ENCODE peak calls at places on chromosomes 16 and 17, in four cellular contexts. Z, K, P and H are unnamed samples.
A peak's percentile ranks its signal among the peaks of the same experiment; 100 is the strongest.

GRCh38 chr17:60256174-60256573 is 106.4 kb downstream of the CA4 start:
- DNase-seq in Z (no peak), P (no peak), K (no peak), H (no peak)

GRCh38 chr17:41500131-41500911 is 5.1 kb downstream of the KRT13 start:
- DNase-seq in Z (no peak), K (peak; percentile 61), P (no peak), H (no peak)

GRCh38 chr16:68898026-68898425 is 54.7 kb downstream of the TANGO6 start:
- DNase-seq in K (no peak), Z (no peak), P (no peak), H (no peak)

GRCh38 chr17:8835106-8835505 is 32.4 kb downstream of the PIK3R6 start:
- DNase-seq in K (no peak), Z (no peak), P (no peak), H (no peak)

GRCh38 chr16:16096161-16096857 is 127.0 kb downstream of the ABCC6 start:
- DNase-seq in K (peak; percentile 40), Z (no peak), P (peak; percentile 41), H (no peak)

GRCh38 chr16:58329147-58329546 is 34.3 kb upstream of the PRSS54 start:
- DNase-seq in Z (no peak), K (no peak), P (no peak), H (peak; percentile 56)

GRCh38 chr16:3713587-3714242 is 3.6 kb downstream of the TRAP1 start:
- DNase-seq in P (no peak), Z (no peak), K (no peak), H (no peak)

GRCh38 chr17:73536700-73537680 is 107.3 kb downstream of the SDK2 start:
- DNase-seq in K (no peak), Z (no peak), P (no peak), H (peak; percentile 28)

GRCh38 chr16:68216240-68216639 is 19.7 kb downstream of the ESRP2 start:
- DNase-seq in Z (no peak), K (no peak), P (no peak), H (no peak)

GRCh38 chr16:61862756-61863155 is 173.5 kb downstream of the CDH8 start:
- DNase-seq in P (no peak), K (no peak), Z (no peak), H (no peak)

GRCh38 chr16:48384982-48385271 is 286 bp downstream of the SIAH1 start:
- DNase-seq in K (no peak), P (no peak), Z (no peak), H (no peak)

GRCh38 chr16:48383877-48384304 is 1.3 kb downstream of the SIAH1 start:
- DNase-seq in K (no peak), Z (peak; percentile 27), P (no peak), H (no peak)

GRCh38 chr16:48384305-48384981 is 770 bp downstream of the SIAH1 start:
- DNase-seq in K (peak; percentile 71), P (no peak), Z (peak; percentile 76), H (no peak)

GRCh38 chr16:48385272-48385953 is at the start of gene SIAH1:
- DNase-seq in K (peak; percentile 76), Z (peak; percentile 88), P (no peak), H (no peak)

GRCh38 chr16:48386559-48387312 is 1.5 kb upstream of the SIAH1 start:
- DNase-seq in K (no peak), P (no peak), Z (no peak), H (no peak)
- TF ChIP-seq CTCF in K (no peak), P (no peak), Z (no peak), H (no peak)

DNA sequence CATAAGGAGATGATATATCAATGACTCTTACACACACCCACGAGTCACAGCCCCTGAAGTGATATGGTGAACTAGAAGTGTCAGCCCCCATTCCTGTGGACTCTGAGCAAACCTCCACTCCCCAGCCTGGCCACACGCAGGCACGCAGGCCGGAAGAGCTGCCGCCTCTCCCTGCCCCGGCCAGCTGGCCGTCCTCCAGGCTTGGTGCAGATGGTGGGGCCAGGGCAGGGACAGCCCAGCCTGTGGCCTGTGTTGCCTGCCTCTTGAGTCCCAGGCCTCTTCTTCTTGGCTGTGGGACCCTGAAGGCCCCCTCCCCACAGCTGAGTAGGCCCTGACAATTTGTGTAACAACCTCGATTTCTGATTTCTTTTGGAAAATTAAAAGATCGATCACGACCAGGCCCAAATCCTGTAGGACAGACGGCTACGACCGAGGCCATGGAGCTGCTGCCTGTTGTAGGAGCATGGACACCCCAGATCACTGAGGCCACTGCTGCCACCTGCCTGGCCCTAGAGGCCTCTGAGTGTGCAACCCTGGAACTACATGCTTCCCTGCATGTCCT is 10.0 kb upstream of the MPRIP start:
- DNase-seq in Z (no peak), P (peak; percentile 55), K (peak; percentile 78), H (no peak)
- TF ChIP-seq CTCF in Z (no peak), P (no peak), K (no peak), H (peak; percentile 9)

DNA sequence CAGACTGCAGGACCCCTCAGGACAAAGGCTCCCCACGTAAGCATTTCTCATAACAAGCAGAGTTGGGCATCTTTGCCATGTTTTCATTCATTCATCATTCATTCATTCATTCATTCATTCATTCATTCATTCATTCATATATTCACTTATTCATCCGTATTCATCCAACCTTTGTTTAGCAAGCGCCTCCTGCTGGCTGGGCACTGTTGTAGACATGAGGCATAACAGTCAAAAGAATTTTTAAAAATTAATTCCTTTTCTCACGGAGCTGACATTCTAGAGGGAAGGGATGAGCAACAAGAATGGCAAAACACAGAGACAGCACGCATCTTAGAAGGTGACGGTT is 351.7 kb upstream of the TNRC6C start:
- DNase-seq in Z (no peak), K (no peak), P (no peak), H (no peak)
- TF ChIP-seq CTCF in Z (peak; percentile 5), K (no peak), P (no peak), H (peak; percentile 31)

GRCh38 chr16:590875-591200 is 972 bp downstream of the RAB40C start:
- DNase-seq in Z (no peak), P (no peak), K (no peak), H (no peak)

GRCh38 chr16:593406-593805 is 3.5 kb downstream of the RAB40C start:
- DNase-seq in P (no peak), Z (no peak), K (no peak), H (no peak)

GRCh38 chr16:593807-594206 is 3.9 kb downstream of the RAB40C start:
- DNase-seq in Z (no peak), P (no peak), K (no peak), H (no peak)

GRCh38 chr16:591892-592517 is 2.1 kb downstream of the RAB40C start:
- DNase-seq in K (no peak), Z (no peak), P (no peak), H (no peak)

GRCh38 chr16:592518-593306 is 2.8 kb downstream of the RAB40C start:
- DNase-seq in K (no peak), P (no peak), Z (no peak), H (no peak)
- TF ChIP-seq CTCF in K (no peak), P (no peak), Z (no peak), H (no peak)

GRCh38 chr17:80982426-80982974 is 9.1 kb upstream of the CHMP6 start:
- DNase-seq in P (no peak), K (no peak), Z (no peak), H (no peak)

GRCh38 chr17:80983545-80983944 is 8.1 kb upstream of the CHMP6 start:
- DNase-seq in K (no peak), P (no peak), Z (no peak), H (no peak)

GRCh38 chr17:80986046-80986445 is 5.6 kb upstream of the CHMP6 start:
- DNase-seq in P (no peak), K (no peak), Z (no peak), H (no peak)

GRCh38 chr17:80986816-80987480 is 4.7 kb upstream of the CHMP6 start:
- DNase-seq in K (no peak), P (no peak), Z (no peak), H (no peak)

DNA sequence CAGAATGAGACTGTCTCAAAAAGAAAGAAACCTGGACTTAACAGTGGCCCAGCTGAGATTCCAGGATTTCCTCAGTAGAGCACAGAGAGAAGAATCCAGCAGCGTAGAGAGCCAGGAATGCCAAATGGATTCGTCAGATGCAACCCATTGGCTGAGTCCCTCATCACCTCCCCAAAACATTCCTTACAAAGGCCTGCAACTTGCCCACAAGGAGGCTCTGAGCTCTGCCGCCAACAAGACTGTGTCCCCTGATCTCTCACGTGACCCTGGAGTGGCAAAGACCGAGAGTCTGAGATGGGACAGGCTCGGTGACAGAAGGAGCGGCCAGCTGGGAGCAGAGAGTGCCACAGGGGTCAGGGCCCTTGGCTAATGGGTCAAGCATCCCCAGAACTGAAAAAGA is 6.9 kb upstream of the CHMP6 start:
- DNase-seq in K (no peak), P (peak; percentile 91), Z (no peak), H (peak; percentile 90)
- TF ChIP-seq CTCF in K (no peak), P (peak; percentile 65), Z (no peak), H (peak; percentile 54)

GRCh38 chr17:1171953-1172352 is 7.8 kb downstream of the ABR start:
- DNase-seq in P (no peak), Z (no peak), K (no peak), H (no peak)

GRCh38 chr17:1169913-1170312 is 9.9 kb downstream of the ABR start:
- DNase-seq in K (no peak), Z (no peak), P (no peak), H (no peak)

GRCh38 chr17:1169471-1169908 is 10.3 kb downstream of the ABR start:
- DNase-seq in K (no peak), Z (peak; percentile 51), P (no peak), H (no peak)

GRCh38 chr17:1168537-1169234 is 11.1 kb downstream of the ABR start:
- DNase-seq in P (no peak), Z (peak; percentile 68), K (no peak), H (no peak)

DNA sequence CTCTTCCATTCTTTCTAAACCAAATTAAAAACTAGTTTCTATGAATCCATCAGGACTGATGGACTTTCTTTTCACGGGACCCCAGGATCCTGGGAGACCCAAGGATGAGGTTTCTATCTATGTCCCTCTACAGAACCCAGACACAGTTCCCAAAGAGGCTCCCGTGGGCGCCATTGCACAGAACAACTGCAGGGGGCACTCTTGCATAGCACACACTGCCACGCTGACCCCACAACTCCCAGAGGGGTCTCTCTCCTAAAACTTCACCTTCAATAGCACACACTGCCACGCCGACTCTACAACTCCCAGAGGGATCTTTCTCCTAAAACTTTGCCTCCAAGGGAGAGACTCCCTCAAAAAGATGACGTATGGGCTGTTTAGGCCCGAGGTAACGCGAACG is 9.0 kb downstream of the ABR start:
- DNase-seq in P (no peak), K (no peak), Z (no peak), H (no peak)
- TF ChIP-seq CTCF in P (no peak), K (peak; percentile 26), Z (no peak), H (peak; percentile 27)